ENCODE peak calls at places on chromosomes 1 and 21, in eight cellular contexts. H is AG10803; J is CD4-positive, alpha-beta T cell; U is A549; M is hepatocyte; C is body of pancreas; S is neural crest cell; K is psoas muscle. B is an unnamed sample.

GRCh38 chr1:4108341-4108740 is 208.3 kb upstream of the C1orf174 start:
- DNase-seq in K (peak), U (no peak), S (no peak), C (peak), H (no peak), J (no peak), M (no peak), B (no peak)

GRCh38 chr1:51000160-51000559 is 30.1 kb downstream of the CDKN2C start:
- DNase-seq in M (no peak), J (no peak), K (no peak), H (no peak), U (no peak), S (no peak), C (no peak), B (no peak)

GRCh38 chr1:205351984-205352713 is 4.6 kb downstream of the KLHDC8A start:
- DNase-seq in M (peak), S (no peak), C (peak), H (no peak), K (no peak), U (no peak), J (no peak), B (no peak)

GRCh38 chr1:68359045-68359444 is 90.7 kb downstream of the RPE65 start:
- DNase-seq in C (no peak), H (peak), J (no peak), M (no peak), S (no peak), K (no peak), U (no peak), B (no peak)

GRCh38 chr21:10425856-10426255 is 95.5 kb upstream of the TPTE start:
- DNase-seq in J (no peak), K (no peak), S (no peak), M (peak), H (no peak), C (no peak), U (no peak), B (peak)

GRCh38 chr21:46229133-46229922 is 754 bp upstream of the LSS start:
- DNase-seq in M (peak), H (no peak), U (peak), C (peak), J (no peak), S (no peak), K (peak), B (no peak)

GRCh38 chr1:113903496-113904291 is 905 bp downstream of the AP4B1 start:
- DNase-seq in H (peak), U (no peak), M (no peak), S (no peak), K (no peak), J (no peak), C (no peak), B (no peak)

GRCh38 chr1:16117369-16117768 is 38.5 kb downstream of the EPHA2 start:
- DNase-seq in J (no peak), M (no peak), C (no peak), K (no peak), S (no peak), U (no peak), H (peak), B (no peak)

GRCh38 chr1:55146781-55147180 is 68.4 kb downstream of the USP24 start:
- DNase-seq in S (no peak), K (no peak), C (peak), J (peak), U (no peak), M (no peak), H (no peak), B (no peak)

GRCh38 chr1:168136709-168137514 is at the start of gene GPR161:
- DNase-seq in U (peak), H (peak), C (peak), S (peak), M (peak), K (peak), J (peak), B (peak)

GRCh38 chr1:231634302-231635013 is 7.9 kb downstream of the DISC1 start:
- DNase-seq in U (no peak), H (no peak), M (no peak), J (no peak), K (no peak), S (no peak), C (no peak), B (no peak)

GRCh38 chr1:17139637-17140036 is 20.4 kb upstream of the PADI2 start:
- DNase-seq in U (no peak), C (no peak), J (no peak), H (no peak), S (no peak), M (no peak), K (no peak), B (no peak)

GRCh38 chr1:31957701-31958674 is 19.8 kb upstream of the PTP4A2 start:
- DNase-seq in M (no peak), S (no peak), C (no peak), H (no peak), J (no peak), K (no peak), U (no peak), B (peak)

GRCh38 chr1:242452573-242452972 is 71.9 kb downstream of the PLD5 start:
- DNase-seq in M (no peak), U (no peak), H (no peak), C (no peak), K (no peak), J (no peak), S (no peak), B (no peak)

GRCh38 chr1:242449211-242449610 is 75.3 kb downstream of the PLD5 start:
- DNase-seq in C (no peak), S (no peak), J (no peak), U (no peak), H (no peak), M (no peak), K (no peak), B (no peak)

GRCh38 chr1:242455052-242455361 is 69.5 kb downstream of the PLD5 start:
- DNase-seq in K (no peak), J (no peak), C (no peak), U (no peak), M (no peak), S (no peak), H (no peak), B (no peak)

GRCh38 chr1:242454262-242455051 is 70.0 kb downstream of the PLD5 start:
- DNase-seq in C (no peak), J (no peak), S (no peak), U (peak), H (peak), M (peak), K (no peak), B (peak)
- TF ChIP-seq CTCF in C (peak), J (peak), S (peak), U (peak), H (peak), M (peak), K (peak), B (peak)

GRCh38 chr1:10685851-10686403 is 110.5 kb downstream of the CASZ1 start:
- DNase-seq in H (peak), C (peak), S (no peak), M (peak), K (no peak), J (no peak), U (no peak), B (no peak)
- TF ChIP-seq CTCF in H (no peak), C (no peak), S (no peak), M (no peak), K (no peak), J (no peak), U (no peak), B (no peak)

DNA sequence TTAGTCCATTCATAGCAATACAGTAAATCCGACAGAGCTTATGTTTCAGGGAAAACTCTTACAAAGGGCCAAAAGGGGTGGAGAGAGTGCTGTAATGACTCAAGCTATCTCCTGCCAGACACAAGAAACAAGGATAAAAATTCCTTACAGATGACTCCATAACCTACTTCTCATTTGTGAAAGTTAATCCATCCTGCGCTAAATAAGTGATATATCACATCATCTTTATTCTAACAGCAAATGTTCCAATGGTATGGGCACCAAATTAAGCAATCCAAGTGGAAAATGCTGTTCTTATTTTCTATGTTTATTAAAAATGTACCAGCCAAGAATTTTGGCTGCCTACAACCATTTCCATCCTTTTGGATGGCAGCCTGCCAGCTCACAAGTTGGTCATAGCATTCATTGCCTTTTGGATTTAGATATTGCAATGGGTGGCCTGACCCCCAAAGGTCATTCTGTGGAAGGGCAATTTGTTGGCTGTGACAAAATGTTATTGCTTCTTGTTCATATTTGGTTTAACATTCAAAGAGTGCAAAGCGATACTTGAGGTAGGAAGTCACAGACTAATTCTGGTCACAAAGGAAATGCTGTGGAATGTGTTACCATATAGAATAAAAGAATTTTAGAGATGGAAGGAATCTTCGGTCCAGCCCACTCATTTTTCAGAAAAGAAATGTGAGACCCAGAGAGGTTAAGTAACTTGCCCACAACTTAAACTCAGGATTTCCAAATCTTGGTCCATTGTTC is 2.8 kb upstream of the ENAH start:
- DNase-seq in H (peak), M (peak), J (no peak), C (peak), U (peak), S (no peak), K (peak), B (no peak)
- TF ChIP-seq CTCF in H (peak), M (peak), J (no peak), C (peak), U (peak), S (no peak), K (no peak), B (peak)

GRCh38 chr1:2823921-2824660 is 22.6 kb upstream of the TTC34 start:
- DNase-seq in C (no peak), S (no peak), J (no peak), H (no peak), K (peak), U (no peak), M (no peak), B (no peak)
- TF ChIP-seq CTCF in C (no peak), S (no peak), J (no peak), H (no peak), K (no peak), U (no peak), M (no peak), B (no peak)